ENCODE peak calls at places on chromosomes 12 and 14, in five cellular contexts. P, T, M, E and V are unnamed samples.

GRCh38 chr14:43003845-43004244 is 1397.2 kb downstream of the LRFN5 start:
- DNase-seq in P (no peak), T (peak; percentile 25), M (no peak), E (no peak), V (peak; percentile 1)

GRCh38 chr14:104267895-104268294 is 129.5 kb downstream of the KIF26A start:
- DNase-seq in P (no peak), T (no peak), M (no peak), E (no peak), V (no peak)

GRCh38 chr12:122963928-122964240 is 2.4 kb downstream of the ABCB9 start:
- DNase-seq in P (no peak), T (peak; percentile 27), M (no peak), E (no peak), V (no peak)

GRCh38 chr14:36362648-36363047 is 42.2 kb upstream of the MBIP start:
- DNase-seq in P (no peak), T (no peak), M (no peak), E (no peak), V (no peak)

GRCh38 chr14:25132734-25133422 is 82.9 kb upstream of the STXBP6 start:
- DNase-seq in P (no peak), T (peak; percentile 72), M (peak; percentile 76), E (peak; percentile 49), V (peak; percentile 65)

GRCh38 chr14:46951103-46951502 is 299.5 kb upstream of the RPL10L start:
- DNase-seq in P (no peak), T (no peak), M (no peak), E (no peak), V (no peak)

GRCh38 chr12:52872644-52873384 is 24.0 kb upstream of the KRT78 start:
- DNase-seq in P (no peak), T (no peak), M (no peak), E (no peak), V (no peak)

GRCh38 chr12:58671196-58671595 is 249.1 kb downstream of the LRIG3 start:
- DNase-seq in P (no peak), T (no peak), M (peak; percentile 17), E (no peak), V (no peak)

GRCh38 chr14:58747181-58747580 is 109.4 kb downstream of the DACT1 start:
- DNase-seq in P (peak; percentile 98), T (peak; percentile 96), M (no peak), E (peak; percentile 52), V (peak; percentile 100)

GRCh38 chr12:80205960-80206359 is 106.6 kb downstream of the OTOGL start:
- DNase-seq in P (no peak), T (no peak), M (no peak), E (no peak), V (no peak)

GRCh38 chr14:76986261-76986565 is 42.3 kb downstream of the IRF2BPL start:
- DNase-seq in P (no peak), T (no peak), M (no peak), E (no peak), V (no peak)

GRCh38 chr12:79687711-79688270 is 3.0 kb downstream of the PAWR start:
- DNase-seq in P (no peak), T (no peak), M (no peak), E (no peak), V (no peak)

GRCh38 chr12:49091056-49091835 is 3.4 kb downstream of the DHH start:
- DNase-seq in P (no peak), T (no peak), M (no peak), E (no peak), V (no peak)

GRCh38 chr14:63672417-63673180 is 30.9 kb upstream of the WDR89 start:
- DNase-seq in P (no peak), T (no peak), M (no peak), E (no peak), V (peak; percentile 74)

GRCh38 chr12:95173392-95174251 is 43.6 kb downstream of the FGD6 start:
- DNase-seq in P (peak; percentile 62), T (peak; percentile 96), M (peak; percentile 80), E (peak; percentile 86), V (peak; percentile 98)

GRCh38 chr12:5567021-5567744 is 135.3 kb downstream of the NTF3 start:
- DNase-seq in P (no peak), T (no peak), M (no peak), E (no peak), V (no peak)

GRCh38 chr14:75497701-75498100 is 24.6 kb upstream of the BATF start:
- DNase-seq in P (no peak), T (no peak), M (no peak), E (no peak), V (no peak)

GRCh38 chr12:94690199-94690695 is 39.9 kb upstream of the TMCC3 start:
- DNase-seq in P (no peak), T (peak; percentile 49), M (no peak), E (no peak), V (peak; percentile 58)

GRCh38 chr12:91680864-91681263 is 464.8 kb downstream of the BTG1 start:
- DNase-seq in P (no peak), T (no peak), M (no peak), E (no peak), V (no peak)

GRCh38 chr14:54503476-54503875 is 6.2 kb upstream of the CGRRF1 start:
- DNase-seq in P (peak; percentile 21), T (peak; percentile 72), M (peak; percentile 18), E (no peak), V (peak; percentile 42)

GRCh38 chr12:49478949-49479664 is 59.7 kb upstream of the KCNH3 start:
- DNase-seq in P (no peak), T (no peak), M (peak; percentile 70), E (no peak), V (no peak)

GRCh38 chr12:19031032-19031431 is 98.5 kb upstream of the PLEKHA5 start:
- DNase-seq in P (peak; percentile 46), T (peak; percentile 70), M (no peak), E (no peak), V (peak; percentile 78)

GRCh38 chr12:108349245-108349644 is 10.1 kb upstream of the CMKLR1 start:
- DNase-seq in P (no peak), T (peak; percentile 67), M (no peak), E (no peak), V (no peak)

GRCh38 chr14:65156568-65157366 is 54.5 kb upstream of the MAX start:
- DNase-seq in P (peak; percentile 80), T (peak; percentile 78), M (no peak), E (peak; percentile 65), V (peak; percentile 78)

GRCh38 chr12:6725350-6725749 is 1.5 kb downstream of the COPS7A start:
- DNase-seq in P (no peak), T (no peak), M (no peak), E (no peak), V (no peak)

GRCh38 chr12:101351682-101352081 is 55.9 kb downstream of the ARL1 start:
- DNase-seq in P (no peak), T (no peak), M (no peak), E (no peak), V (no peak)

GRCh38 chr14:30681752-30682355 is 59.7 kb downstream of the SCFD1 start:
- DNase-seq in P (no peak), T (peak; percentile 58), M (peak; percentile 5), E (no peak), V (peak; percentile 22)
- TF ChIP-seq CTCF in P (peak; percentile 31), T (peak; percentile 68), M (peak; percentile 48), E (no peak), V (peak; percentile 55)

GRCh38 chr12:120235369-120236123 is 30.0 kb downstream of the PXN start:
- DNase-seq in P (no peak), T (no peak), M (peak; percentile 45), E (no peak), V (no peak)
- TF ChIP-seq CTCF in P (peak; percentile 30), T (peak; percentile 57), M (peak; percentile 43), E (no peak), V (peak; percentile 43)

GRCh38 chr12:112855375-112855774 is 51.4 kb upstream of the OAS1 start:
- DNase-seq in P (no peak), T (peak; percentile 23), M (no peak), E (no peak), V (no peak)
- TF ChIP-seq CTCF in P (peak; percentile 14), T (peak; percentile 43), M (peak; percentile 18), E (no peak), V (peak; percentile 13)

DNA sequence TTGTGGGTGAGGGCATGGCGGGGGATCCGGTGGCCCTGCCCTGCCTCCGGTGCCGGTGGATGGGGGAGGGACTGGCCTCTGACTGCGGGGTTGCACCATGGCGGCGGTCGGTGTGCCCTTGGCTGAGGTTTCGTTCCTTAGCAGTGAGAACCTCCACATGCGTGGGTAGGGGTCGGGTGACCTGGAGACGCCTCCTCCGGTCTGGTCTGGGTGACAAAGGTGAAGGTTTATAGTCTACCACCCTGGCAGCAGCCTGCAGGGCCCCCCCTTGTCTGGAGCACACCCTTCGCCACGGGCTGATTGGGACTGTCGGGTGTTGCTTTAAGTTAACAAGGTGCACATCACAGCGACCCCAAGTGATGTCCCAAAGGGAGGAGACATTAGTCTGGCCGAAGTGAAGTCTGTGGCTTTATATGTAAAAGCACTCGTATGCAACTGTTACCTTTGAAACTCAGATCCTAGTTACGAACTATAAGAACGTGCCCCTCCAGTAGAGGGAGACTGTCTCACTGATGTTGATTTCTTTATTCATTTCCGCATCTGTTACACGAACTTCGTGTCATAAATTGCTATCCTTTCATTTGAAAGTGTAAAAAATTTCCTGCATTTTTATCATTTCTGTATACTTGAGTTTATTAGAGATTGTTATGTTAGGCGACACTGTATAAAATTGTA is 74.4 kb downstream of the WDR20 start:
- DNase-seq in P (no peak), T (no peak), M (no peak), E (no peak), V (no peak)
- TF ChIP-seq CTCF in P (no peak), T (peak; percentile 26), M (peak; percentile 24), E (no peak), V (no peak)